ENCODE peak calls at places on chromosome 21, in four cellular contexts. R is ascending aorta, Q is heart left ventricle, A is IMR-90. D is an unnamed sample. For H3K27me3, the result is how much of the 10 kb centered on the place peaks cover.

GRCh38 chr21:41366522-41367151 is 4.8 kb downstream of the MX2 start:
- DNase-seq in R (peak), Q (peak), A (peak), D (peak)

GRCh38 chr21:27190601-27191000 is 223.7 kb upstream of the ADAMTS5 start:
- DNase-seq in R (no peak), Q (no peak), A (peak), D (no peak)

GRCh38 chr21:27300770-27301169 is 333.9 kb upstream of the ADAMTS5 start:
- DNase-seq in R (no peak), Q (no peak), A (peak), D (no peak)

GRCh38 chr21:32597205-32597604 is 11.9 kb upstream of the TCP10L start:
- DNase-seq in R (no peak), Q (no peak), A (peak), D (no peak)

GRCh38 chr21:21025742-21026141 is 27.5 kb downstream of the NCAM2 start:
- DNase-seq in R (no peak), Q (no peak), A (no peak), D (no peak)

GRCh38 chr21:17390575-17390974 is 122.3 kb upstream of the CXADR start:
- DNase-seq in R (no peak), Q (no peak), A (peak), D (no peak)

GRCh38 chr21:44765231-44766013 is 36.2 kb downstream of the UBE2G2 start:
- DNase-seq in R (no peak), Q (no peak), A (no peak), D (peak)

GRCh38 chr21:33013618-33014017 is 12.1 kb upstream of the OLIG2 start:
- DNase-seq in R (no peak), Q (no peak), A (no peak), D (no peak)

GRCh38 chr21:31235671-31236450 is 108.2 kb downstream of the TIAM1 start:
- DNase-seq in R (no peak), Q (no peak), A (no peak), D (no peak)

GRCh38 chr21:40140675-40141074 is 273.4 kb downstream of the PCP4 start:
- DNase-seq in R (no peak), Q (no peak), A (no peak), D (no peak)

GRCh38 chr21:28393279-28393678 is 599.4 kb downstream of the LTN1 start:
- DNase-seq in R (no peak), Q (no peak), A (peak), D (no peak)

GRCh38 chr21:34795152-34796141 is 126.7 kb downstream of the CLIC6 start:
- DNase-seq in R (no peak), Q (no peak), A (peak), D (no peak)

GRCh38 chr21:43343992-43344886 is 82.7 kb downstream of the SIK1 start:
- DNase-seq in R (no peak), Q (no peak), A (no peak), D (no peak)

GRCh38 chr21:34734696-34735095 is 65.9 kb downstream of the CLIC6 start:
- DNase-seq in R (no peak), Q (no peak), A (no peak), D (no peak)

DNA sequence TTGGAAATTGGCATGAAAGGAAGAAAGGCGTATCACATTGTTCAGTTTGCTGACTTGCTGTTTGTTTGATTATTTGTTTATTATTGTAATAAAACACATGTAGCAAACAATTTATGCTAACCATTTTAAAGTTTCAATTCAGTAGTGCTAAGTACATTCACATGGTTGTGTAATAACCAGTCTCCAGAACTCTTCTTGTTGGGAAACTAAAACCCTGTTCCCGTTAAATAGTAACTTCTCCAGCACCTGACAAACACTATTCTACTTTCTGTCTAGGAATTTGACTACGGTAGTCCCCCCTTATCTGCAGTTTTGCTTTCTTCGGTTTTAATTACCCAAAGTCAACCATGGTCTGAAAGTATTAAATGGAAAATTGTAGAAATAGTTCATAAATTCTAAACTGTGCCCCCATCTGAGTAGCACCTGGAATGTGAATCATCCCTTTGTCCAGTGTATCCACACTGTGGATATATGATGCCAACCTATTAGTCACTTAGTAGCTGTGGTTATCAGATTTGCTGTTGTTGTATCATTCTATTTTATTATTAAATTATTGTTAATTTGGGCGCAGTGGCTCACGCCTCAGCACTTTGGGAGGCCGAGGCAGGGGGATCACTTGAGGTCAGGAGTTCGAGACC is 5.5 kb downstream of the MORC3 start:
- DNase-seq in R (no peak), Q (no peak), A (peak), D (no peak)
- H3K4me3 ChIP-seq in R (no peak), Q (no peak), A (no peak), D (no peak)

GRCh38 chr21:45859762-45860357 is 121.7 kb upstream of the COL6A1 start:
- DNase-seq in R (peak), Q (no peak), A (no peak), D (no peak)
- H3K27me3 ChIP-seq in R (under half), Q (under half), A (under half), D (under half)

GRCh38 chr21:36322083-36322424 is 2.1 kb downstream of the MORC3 start:
- DNase-seq in R (no peak), Q (no peak), A (no peak), D (no peak)
- H3K4me3 ChIP-seq in R (peak), Q (peak), A (peak), D (peak)

GRCh38 chr21:45979651-45980050 is 1.9 kb upstream of the COL6A1 start:
- DNase-seq in R (peak), Q (no peak), A (no peak), D (no peak)
- H3K27me3 ChIP-seq in R (under half), Q (under half), A (under half), D (under half)

GRCh38 chr21:14520535-14520934 is 25.6 kb downstream of the SAMSN1 start:
- DNase-seq in R (no peak), Q (no peak), A (no peak), D (no peak)

GRCh38 chr21:14526816-14527689 is 19.1 kb downstream of the SAMSN1 start:
- DNase-seq in R (no peak), Q (no peak), A (no peak), D (no peak)

GRCh38 chr21:14523234-14523633 is 22.9 kb downstream of the SAMSN1 start:
- DNase-seq in R (no peak), Q (no peak), A (no peak), D (peak)

GRCh38 chr21:14526199-14526598 is 19.9 kb downstream of the SAMSN1 start:
- DNase-seq in R (no peak), Q (no peak), A (no peak), D (no peak)

GRCh38 chr21:14522689-14523088 is 23.4 kb downstream of the SAMSN1 start:
- DNase-seq in R (no peak), Q (no peak), A (no peak), D (no peak)
- H3K4me3 ChIP-seq in R (no peak), Q (no peak), A (no peak), D (no peak)

D was measured in CD8-positive, alpha-beta memory T cell.